ENCODE peak calls at places on chromosomes 5 and 9, in eight cellular contexts. One of them, this sample, is unnamed.
A peak's percentile ranks its signal among the peaks of the same experiment; 100 is the strongest.

GRCh38 chr5:123708074-123708806 is 196.3 kb downstream of the CSNK1G3 start:
- DNase-seq in CD8-positive, alpha-beta T cell: no peak
- DNase-seq in mucosa of descending colon: no peak
- DNase-seq in progenitor cell of endocrine pancreas: no peak
- DNase-seq in left ventricle myocardium inferior: no peak
- DNase-seq in heart left ventricle: no peak
- DNase-seq in mammary epithelial cell: peak; percentile 70
- DNase-seq in WERI-Rb-1: no peak
- DNase-seq in this sample: no peak

GRCh38 chr9:134033516-134034214 is 8.4 kb downstream of the BRD3OS start:
- DNase-seq in mucosa of descending colon: peak; percentile 16
- DNase-seq in left ventricle myocardium inferior: no peak
- DNase-seq in heart left ventricle: no peak
- DNase-seq in progenitor cell of endocrine pancreas: no peak
- DNase-seq in WERI-Rb-1: no peak
- DNase-seq in CD8-positive, alpha-beta T cell: no peak
- DNase-seq in mammary epithelial cell: no peak
- DNase-seq in this sample: no peak

GRCh38 chr9:38371495-38371894 is 21.0 kb upstream of the ALDH1B1 start:
- DNase-seq in mammary epithelial cell: peak; percentile 52
- DNase-seq in mucosa of descending colon: no peak
- DNase-seq in heart left ventricle: no peak
- DNase-seq in WERI-Rb-1: peak; percentile 73
- DNase-seq in progenitor cell of endocrine pancreas: no peak
- DNase-seq in CD8-positive, alpha-beta T cell: no peak
- DNase-seq in left ventricle myocardium inferior: no peak
- DNase-seq in this sample: no peak

GRCh38 chr5:9784231-9784630 is 154.1 kb upstream of the TAS2R1 start:
- DNase-seq in heart left ventricle: no peak
- DNase-seq in mammary epithelial cell: no peak
- DNase-seq in mucosa of descending colon: no peak
- DNase-seq in WERI-Rb-1: no peak
- DNase-seq in progenitor cell of endocrine pancreas: no peak
- DNase-seq in CD8-positive, alpha-beta T cell: no peak
- DNase-seq in left ventricle myocardium inferior: no peak
- DNase-seq in this sample: no peak

GRCh38 chr9:133421615-133422542 is at the start of gene ADAMTS13:
- DNase-seq in progenitor cell of endocrine pancreas: no peak
- DNase-seq in heart left ventricle: peak; percentile 15
- DNase-seq in mammary epithelial cell: no peak
- DNase-seq in CD8-positive, alpha-beta T cell: no peak
- DNase-seq in mucosa of descending colon: no peak
- DNase-seq in left ventricle myocardium inferior: no peak
- DNase-seq in WERI-Rb-1: peak; percentile 53
- DNase-seq in this sample: no peak

GRCh38 chr5:172910828-172911627 is 48.2 kb upstream of the RPL26L1 start:
- DNase-seq in CD8-positive, alpha-beta T cell: no peak
- DNase-seq in mucosa of descending colon: peak; percentile 74
- DNase-seq in left ventricle myocardium inferior: peak; percentile 63
- DNase-seq in WERI-Rb-1: peak; percentile 29
- DNase-seq in heart left ventricle: peak; percentile 79
- DNase-seq in progenitor cell of endocrine pancreas: no peak
- DNase-seq in mammary epithelial cell: peak; percentile 36
- DNase-seq in this sample: peak; percentile 75

GRCh38 chr5:78508231-78508765 is 140.3 kb downstream of the LHFPL2 start:
- DNase-seq in left ventricle myocardium inferior: no peak
- DNase-seq in mucosa of descending colon: no peak
- DNase-seq in mammary epithelial cell: no peak
- DNase-seq in CD8-positive, alpha-beta T cell: no peak
- DNase-seq in progenitor cell of endocrine pancreas: no peak
- DNase-seq in WERI-Rb-1: no peak
- DNase-seq in heart left ventricle: no peak
- DNase-seq in this sample: no peak

GRCh38 chr5:94017579-94017978 is 276.2 kb upstream of the POU5F2 start:
- DNase-seq in left ventricle myocardium inferior: no peak
- DNase-seq in mucosa of descending colon: no peak
- DNase-seq in CD8-positive, alpha-beta T cell: no peak
- DNase-seq in progenitor cell of endocrine pancreas: no peak
- DNase-seq in heart left ventricle: no peak
- DNase-seq in mammary epithelial cell: peak; percentile 33
- DNase-seq in WERI-Rb-1: no peak
- DNase-seq in this sample: no peak

GRCh38 chr5:56822961-56823360 is 7.6 kb downstream of the MAP3K1 start:
- DNase-seq in CD8-positive, alpha-beta T cell: no peak
- DNase-seq in mucosa of descending colon: no peak
- DNase-seq in progenitor cell of endocrine pancreas: no peak
- DNase-seq in heart left ventricle: no peak
- DNase-seq in mammary epithelial cell: no peak
- DNase-seq in left ventricle myocardium inferior: no peak
- DNase-seq in WERI-Rb-1: no peak
- DNase-seq in this sample: peak; percentile 38

GRCh38 chr5:36363101-36363500 is 61.4 kb upstream of the RANBP3L start:
- DNase-seq in progenitor cell of endocrine pancreas: no peak
- DNase-seq in mucosa of descending colon: no peak
- DNase-seq in mammary epithelial cell: peak; percentile 44
- DNase-seq in CD8-positive, alpha-beta T cell: no peak
- DNase-seq in heart left ventricle: no peak
- DNase-seq in left ventricle myocardium inferior: no peak
- DNase-seq in WERI-Rb-1: no peak
- DNase-seq in this sample: no peak

GRCh38 chr9:137843355-137843754 is 34.2 kb upstream of the CACNA1B start:
- DNase-seq in WERI-Rb-1: no peak
- DNase-seq in CD8-positive, alpha-beta T cell: no peak
- DNase-seq in heart left ventricle: no peak
- DNase-seq in progenitor cell of endocrine pancreas: no peak
- DNase-seq in mammary epithelial cell: no peak
- DNase-seq in left ventricle myocardium inferior: no peak
- DNase-seq in mucosa of descending colon: no peak
- DNase-seq in this sample: no peak

GRCh38 chr9:123261006-123261677 is 7.2 kb downstream of the STRBP start:
- DNase-seq in mucosa of descending colon: no peak
- DNase-seq in left ventricle myocardium inferior: no peak
- DNase-seq in mammary epithelial cell: no peak
- DNase-seq in WERI-Rb-1: no peak
- DNase-seq in heart left ventricle: no peak
- DNase-seq in CD8-positive, alpha-beta T cell: no peak
- DNase-seq in progenitor cell of endocrine pancreas: no peak
- DNase-seq in this sample: no peak

GRCh38 chr9:91407580-91408275 is 15.9 kb downstream of the NFIL3 start:
- DNase-seq in heart left ventricle: peak; percentile 62
- DNase-seq in mammary epithelial cell: no peak
- DNase-seq in mucosa of descending colon: no peak
- DNase-seq in left ventricle myocardium inferior: no peak
- DNase-seq in CD8-positive, alpha-beta T cell: no peak
- DNase-seq in WERI-Rb-1: no peak
- DNase-seq in progenitor cell of endocrine pancreas: no peak
- DNase-seq in this sample: no peak

GRCh38 chr5:51395666-51396356 is 12.6 kb downstream of the ISL1 start:
- DNase-seq in progenitor cell of endocrine pancreas: no peak
- DNase-seq in mucosa of descending colon: no peak
- DNase-seq in WERI-Rb-1: no peak
- DNase-seq in mammary epithelial cell: no peak
- DNase-seq in heart left ventricle: no peak
- DNase-seq in CD8-positive, alpha-beta T cell: no peak
- DNase-seq in left ventricle myocardium inferior: no peak
- DNase-seq in this sample: no peak

GRCh38 chr9:127877566-127877998 is at the start of gene AK1:
- DNase-seq in heart left ventricle: peak; percentile 89
- DNase-seq in mammary epithelial cell: peak; percentile 34
- DNase-seq in progenitor cell of endocrine pancreas: peak; percentile 61
- DNase-seq in mucosa of descending colon: peak; percentile 88
- DNase-seq in left ventricle myocardium inferior: peak; percentile 87
- DNase-seq in WERI-Rb-1: peak; percentile 91
- DNase-seq in CD8-positive, alpha-beta T cell: no peak
- DNase-seq in this sample: peak; percentile 91

GRCh38 chr9:97300586-97300985 is 6.9 kb upstream of the CCDC180 start:
- DNase-seq in mucosa of descending colon: no peak
- DNase-seq in heart left ventricle: no peak
- DNase-seq in progenitor cell of endocrine pancreas: no peak
- DNase-seq in CD8-positive, alpha-beta T cell: no peak
- DNase-seq in mammary epithelial cell: no peak
- DNase-seq in left ventricle myocardium inferior: no peak
- DNase-seq in WERI-Rb-1: no peak
- DNase-seq in this sample: no peak

GRCh38 chr5:152560508-152561137 is 155.5 kb upstream of the NMUR2 start:
- DNase-seq in heart left ventricle: peak; percentile 64
- DNase-seq in CD8-positive, alpha-beta T cell: no peak
- DNase-seq in mammary epithelial cell: peak; percentile 37
- DNase-seq in WERI-Rb-1: peak; percentile 83
- DNase-seq in left ventricle myocardium inferior: peak; percentile 68
- DNase-seq in progenitor cell of endocrine pancreas: peak; percentile 52
- DNase-seq in mucosa of descending colon: peak; percentile 60
- DNase-seq in this sample: peak; percentile 36
- TF ChIP-seq CTCF in heart left ventricle: peak; percentile 74
- TF ChIP-seq CTCF in CD8-positive, alpha-beta T cell: no peak
- TF ChIP-seq CTCF in mammary epithelial cell: peak; percentile 94
- TF ChIP-seq CTCF in WERI-Rb-1: peak; percentile 81
- TF ChIP-seq CTCF in left ventricle myocardium inferior: peak; percentile 88
- TF ChIP-seq CTCF in progenitor cell of endocrine pancreas: peak; percentile 96
- TF ChIP-seq CTCF in mucosa of descending colon: peak; percentile 42
- TF ChIP-seq CTCF in this sample: peak; percentile 79

GRCh38 chr9:129174724-129175514 is 3.1 kb downstream of the IER5L start:
- DNase-seq in progenitor cell of endocrine pancreas: peak; percentile 44
- DNase-seq in WERI-Rb-1: peak; percentile 84
- DNase-seq in CD8-positive, alpha-beta T cell: peak; percentile 61
- DNase-seq in left ventricle myocardium inferior: peak; percentile 87
- DNase-seq in mammary epithelial cell: peak; percentile 67
- DNase-seq in heart left ventricle: peak; percentile 90
- DNase-seq in mucosa of descending colon: peak; percentile 85
- DNase-seq in this sample: peak; percentile 88
- TF ChIP-seq CTCF in progenitor cell of endocrine pancreas: no peak
- TF ChIP-seq CTCF in WERI-Rb-1: no peak
- TF ChIP-seq CTCF in CD8-positive, alpha-beta T cell: no peak
- TF ChIP-seq CTCF in left ventricle myocardium inferior: no peak
- TF ChIP-seq CTCF in mammary epithelial cell: peak; percentile 23
- TF ChIP-seq CTCF in heart left ventricle: no peak
- TF ChIP-seq CTCF in mucosa of descending colon: no peak
- TF ChIP-seq CTCF in this sample: peak; percentile 31

DNA sequence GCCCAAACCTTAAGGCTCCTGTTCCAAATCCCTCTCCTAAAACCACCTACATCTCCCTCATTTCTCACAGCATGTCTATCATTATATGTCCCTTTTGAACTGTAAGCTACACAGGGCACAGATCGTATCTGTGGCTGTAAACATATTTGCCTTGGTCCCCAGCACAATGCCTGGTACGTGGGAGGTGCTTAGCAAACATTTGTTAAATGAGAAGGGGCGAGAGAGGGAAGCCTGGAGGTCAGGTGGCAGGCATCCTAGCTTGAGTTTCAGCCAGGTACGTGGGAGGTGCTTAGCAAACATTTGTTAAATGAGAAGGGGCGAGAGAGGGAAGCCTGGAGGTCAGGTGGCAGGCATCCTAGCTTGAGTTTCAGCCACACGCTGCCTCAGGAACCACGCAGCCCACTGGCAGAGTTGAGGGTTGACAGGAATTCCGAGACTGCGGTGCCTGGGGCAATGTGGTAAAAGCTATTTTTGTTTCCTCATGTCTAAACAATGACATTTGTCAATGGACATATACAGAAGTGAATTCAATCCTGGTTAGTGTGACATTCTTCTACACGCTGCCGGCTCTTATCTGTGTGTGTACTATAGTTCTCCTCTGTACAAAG is 113.6 kb downstream of the EFNA5 start:
- DNase-seq in progenitor cell of endocrine pancreas: no peak
- DNase-seq in left ventricle myocardium inferior: peak; percentile 55
- DNase-seq in heart left ventricle: peak; percentile 72
- DNase-seq in WERI-Rb-1: no peak
- DNase-seq in CD8-positive, alpha-beta T cell: no peak
- DNase-seq in mammary epithelial cell: peak; percentile 85
- DNase-seq in mucosa of descending colon: no peak
- DNase-seq in this sample: no peak
- TF ChIP-seq CTCF in progenitor cell of endocrine pancreas: no peak
- TF ChIP-seq CTCF in left ventricle myocardium inferior: no peak
- TF ChIP-seq CTCF in heart left ventricle: no peak
- TF ChIP-seq CTCF in WERI-Rb-1: no peak
- TF ChIP-seq CTCF in CD8-positive, alpha-beta T cell: no peak
- TF ChIP-seq CTCF in mammary epithelial cell: peak; percentile 3
- TF ChIP-seq CTCF in mucosa of descending colon: no peak
- TF ChIP-seq CTCF in this sample: no peak

DNA sequence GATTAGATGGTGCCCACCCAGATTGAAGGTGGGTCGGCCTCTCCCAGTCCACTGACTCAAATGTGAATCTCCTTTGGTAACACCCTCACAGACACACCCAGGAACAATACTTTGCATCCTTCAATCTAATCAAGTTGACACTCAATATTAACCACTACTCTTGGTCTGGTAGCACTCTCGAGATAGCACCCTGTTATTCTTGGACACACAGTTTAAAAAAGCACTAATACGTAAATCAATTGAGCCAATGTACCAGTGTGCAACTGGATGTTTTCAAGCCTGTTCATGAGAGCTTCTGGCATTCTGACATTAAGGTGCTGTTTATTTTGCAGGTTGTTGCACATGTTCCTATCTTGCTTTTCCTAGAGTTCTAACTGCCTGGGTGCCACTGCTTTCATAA is 35.3 kb downstream of the MARCHF3 start:
- DNase-seq in CD8-positive, alpha-beta T cell: no peak
- DNase-seq in WERI-Rb-1: no peak
- DNase-seq in left ventricle myocardium inferior: no peak
- DNase-seq in mucosa of descending colon: no peak
- DNase-seq in mammary epithelial cell: no peak
- DNase-seq in heart left ventricle: no peak
- DNase-seq in progenitor cell of endocrine pancreas: no peak
- DNase-seq in this sample: no peak
- TF ChIP-seq CTCF in CD8-positive, alpha-beta T cell: no peak
- TF ChIP-seq CTCF in WERI-Rb-1: no peak
- TF ChIP-seq CTCF in left ventricle myocardium inferior: no peak
- TF ChIP-seq CTCF in mucosa of descending colon: no peak
- TF ChIP-seq CTCF in mammary epithelial cell: no peak
- TF ChIP-seq CTCF in heart left ventricle: no peak
- TF ChIP-seq CTCF in progenitor cell of endocrine pancreas: no peak
- TF ChIP-seq CTCF in this sample: no peak

GRCh38 chr5:98753507-98753906 is 20.0 kb upstream of the RGMB start:
- DNase-seq in progenitor cell of endocrine pancreas: no peak
- DNase-seq in mammary epithelial cell: no peak
- DNase-seq in heart left ventricle: no peak
- DNase-seq in left ventricle myocardium inferior: no peak
- DNase-seq in mucosa of descending colon: no peak
- DNase-seq in CD8-positive, alpha-beta T cell: no peak
- DNase-seq in WERI-Rb-1: no peak
- DNase-seq in this sample: no peak

GRCh38 chr5:98749046-98749445 is 24.4 kb upstream of the RGMB start:
- DNase-seq in CD8-positive, alpha-beta T cell: no peak
- DNase-seq in WERI-Rb-1: no peak
- DNase-seq in mucosa of descending colon: no peak
- DNase-seq in left ventricle myocardium inferior: no peak
- DNase-seq in mammary epithelial cell: no peak
- DNase-seq in heart left ventricle: no peak
- DNase-seq in progenitor cell of endocrine pancreas: no peak
- DNase-seq in this sample: no peak

GRCh38 chr5:98755406-98755805 is 18.1 kb upstream of the RGMB start:
- DNase-seq in progenitor cell of endocrine pancreas: no peak
- DNase-seq in mammary epithelial cell: no peak
- DNase-seq in CD8-positive, alpha-beta T cell: no peak
- DNase-seq in heart left ventricle: no peak
- DNase-seq in mucosa of descending colon: no peak
- DNase-seq in left ventricle myocardium inferior: no peak
- DNase-seq in WERI-Rb-1: no peak
- DNase-seq in this sample: no peak

GRCh38 chr5:98750693-98751092 is 22.8 kb upstream of the RGMB start:
- DNase-seq in mucosa of descending colon: no peak
- DNase-seq in heart left ventricle: no peak
- DNase-seq in WERI-Rb-1: no peak
- DNase-seq in progenitor cell of endocrine pancreas: no peak
- DNase-seq in CD8-positive, alpha-beta T cell: no peak
- DNase-seq in mammary epithelial cell: peak; percentile 17
- DNase-seq in left ventricle myocardium inferior: no peak
- DNase-seq in this sample: no peak
- TF ChIP-seq CTCF in mucosa of descending colon: no peak
- TF ChIP-seq CTCF in heart left ventricle: no peak
- TF ChIP-seq CTCF in WERI-Rb-1: peak; percentile 60
- TF ChIP-seq CTCF in progenitor cell of endocrine pancreas: peak; percentile 53
- TF ChIP-seq CTCF in CD8-positive, alpha-beta T cell: peak; percentile 23
- TF ChIP-seq CTCF in mammary epithelial cell: peak; percentile 65
- TF ChIP-seq CTCF in left ventricle myocardium inferior: peak; percentile 15
- TF ChIP-seq CTCF in this sample: peak; percentile 40

GRCh38 chr9:83714316-83714715 is 6.6 kb upstream of the UBQLN1 start:
- DNase-seq in left ventricle myocardium inferior: no peak
- DNase-seq in heart left ventricle: no peak
- DNase-seq in mammary epithelial cell: no peak
- DNase-seq in progenitor cell of endocrine pancreas: no peak
- DNase-seq in mucosa of descending colon: no peak
- DNase-seq in WERI-Rb-1: no peak
- DNase-seq in CD8-positive, alpha-beta T cell: no peak
- DNase-seq in this sample: no peak
- TF ChIP-seq CTCF in left ventricle myocardium inferior: peak; percentile 25
- TF ChIP-seq CTCF in heart left ventricle: peak; percentile 8
- TF ChIP-seq CTCF in mammary epithelial cell: peak; percentile 15
- TF ChIP-seq CTCF in progenitor cell of endocrine pancreas: peak; percentile 30
- TF ChIP-seq CTCF in mucosa of descending colon: no peak
- TF ChIP-seq CTCF in WERI-Rb-1: no peak
- TF ChIP-seq CTCF in CD8-positive, alpha-beta T cell: peak; percentile 54
- TF ChIP-seq CTCF in this sample: peak; percentile 52